ENCODE peak calls at places on chromosomes 6 and 20, in ten cellular contexts. L is activated CD4-positive, CD25-positive, alpha-beta regulatory T cell; H is WTC11; G is COR-L47; M is HTR-8/SVneo; N is kidney epithelial cell; F is iris pigment epithelial cell; P is putamen; T is T-cell; J is heart right ventricle. D is an unnamed sample.
A peak's percentile ranks its signal among the peaks of the same experiment; 100 is the strongest.

GRCh38 chr6:96522469-96523009 is 933 bp downstream of the UFL1 start:
- DNase-seq in L (no peak), H (no peak), G (no peak), M (peak; percentile 6), N (no peak), F (peak; percentile 27), P (no peak), T (no peak), J (no peak), D (no peak)

GRCh38 chr6:126063512-126064146 is 77.3 kb downstream of the TRMT11 start:
- DNase-seq in L (no peak), H (no peak), G (no peak), M (no peak), N (peak; percentile 25), F (peak; percentile 83), P (no peak), T (no peak), J (no peak), D (no peak)

GRCh38 chr6:82085701-82086100 is 161.8 kb downstream of the IBTK start:
- DNase-seq in L (no peak), H (peak; percentile 12), G (no peak), M (no peak), N (no peak), F (no peak), P (no peak), T (no peak), J (no peak), D (no peak)

GRCh38 chr6:131754088-131754487 is 43.3 kb upstream of the CTAGE9 start:
- DNase-seq in L (no peak), H (no peak), G (no peak), M (no peak), N (no peak), F (peak; percentile 50), P (no peak), T (no peak), J (no peak), D (no peak)

GRCh38 chr20:35490736-35491181 is 35.4 kb downstream of the CEP250 start:
- DNase-seq in L (no peak), H (no peak), G (no peak), M (no peak), N (no peak), F (no peak), P (no peak), T (peak; percentile 67), J (no peak), D (no peak)

GRCh38 chr20:51378171-51378928 is 164.2 kb downstream of the NFATC2 start:
- DNase-seq in L (no peak), H (peak; percentile 61), G (no peak), M (no peak), N (no peak), F (no peak), P (no peak), T (no peak), J (no peak), D (no peak)

GRCh38 chr20:54106162-54106561 is 35.8 kb upstream of the BCAS1 start:
- DNase-seq in L (no peak), H (no peak), G (no peak), M (no peak), N (no peak), F (no peak), P (no peak), T (no peak), J (no peak), D (no peak)

GRCh38 chr6:153208706-153209105 is 77.6 kb upstream of the RGS17 start:
- DNase-seq in L (no peak), H (no peak), G (no peak), M (no peak), N (no peak), F (no peak), P (no peak), T (no peak), J (peak; percentile 20), D (no peak)